ENCODE peak calls at places on chromosomes 6 and 20, in four cellular contexts. N is HepG2, Q is H1, Z is K562. S is an unnamed sample.
A peak's percentile ranks its signal among the peaks of the same experiment; 100 is the strongest.

GRCh38 chr6:24931752-24932691 is 3.7 kb downstream of the RIPOR2 start:
- DNase-seq in Q (no peak), N (no peak), Z (no peak), S (peak; percentile 61)

GRCh38 chr6:157037165-157037564 is 260.0 kb downstream of the ARID1B start:
- DNase-seq in N (no peak), Z (no peak), Q (no peak), S (no peak)

GRCh38 chr6:37134622-37135191 is 35.2 kb upstream of the PIM1 start:
- DNase-seq in Z (no peak), Q (no peak), N (no peak), S (peak; percentile 92)

GRCh38 chr6:39926668-39927067 is 7.6 kb downstream of the MOCS1 start:
- DNase-seq in N (no peak), Q (no peak), Z (peak; percentile 22), S (no peak)

GRCh38 chr6:157982297-157982579 is 575 bp downstream of the SYNJ2 start:
- DNase-seq in Q (peak; percentile 76), Z (no peak), N (peak; percentile 62), S (peak; percentile 39)

GRCh38 chr6:165662041-165662491 is 975 bp downstream of the PDE10A start:
- DNase-seq in Q (no peak), Z (no peak), N (no peak), S (no peak)

GRCh38 chr20:64216036-64216435 is 39.5 kb upstream of the PCMTD2 start:
- DNase-seq in Q (no peak), Z (no peak), N (no peak), S (peak; percentile 18)

GRCh38 chr20:32040142-32040953 is 11.7 kb upstream of the HCK start:
- DNase-seq in Q (no peak), N (no peak), Z (no peak), S (no peak)

GRCh38 chr20:42688576-42688975 is 501.1 kb downstream of the PTPRT start:
- DNase-seq in Q (peak; percentile 57), Z (no peak), N (no peak), S (no peak)

GRCh38 chr6:168196385-168196860 is 117.4 kb upstream of the FRMD1 start:
- DNase-seq in N (peak; percentile 72), Q (no peak), Z (no peak), S (no peak)

GRCh38 chr20:61512475-61512874 is 260.4 kb downstream of the CDH4 start:
- DNase-seq in Z (no peak), Q (no peak), N (no peak), S (no peak)

GRCh38 chr6:113414511-113414910 is 442.6 kb upstream of the MARCKS start:
- DNase-seq in Q (no peak), N (peak; percentile 40), Z (no peak), S (peak; percentile 79)

GRCh38 chr6:37013516-37014491 is 8.3 kb downstream of the FGD2 start:
- DNase-seq in N (no peak), Z (no peak), Q (no peak), S (no peak)

GRCh38 chr6:115768469-115768868 is 292.2 kb downstream of the FRK start:
- DNase-seq in Z (no peak), N (no peak), Q (no peak), S (no peak)

GRCh38 chr6:115766745-115767462 is 293.8 kb downstream of the FRK start:
- DNase-seq in N (no peak), Q (no peak), Z (no peak), S (no peak)

GRCh38 chr6:115770851-115771250 is 289.8 kb downstream of the FRK start:
- DNase-seq in Q (no peak), N (no peak), Z (no peak), S (no peak)

GRCh38 chr6:115765966-115766365 is 294.7 kb downstream of the FRK start:
- DNase-seq in N (no peak), Z (no peak), Q (no peak), S (no peak)
- TF ChIP-seq JUN in N (no peak), Z (no peak), Q (no peak), S (no peak)

DNA sequence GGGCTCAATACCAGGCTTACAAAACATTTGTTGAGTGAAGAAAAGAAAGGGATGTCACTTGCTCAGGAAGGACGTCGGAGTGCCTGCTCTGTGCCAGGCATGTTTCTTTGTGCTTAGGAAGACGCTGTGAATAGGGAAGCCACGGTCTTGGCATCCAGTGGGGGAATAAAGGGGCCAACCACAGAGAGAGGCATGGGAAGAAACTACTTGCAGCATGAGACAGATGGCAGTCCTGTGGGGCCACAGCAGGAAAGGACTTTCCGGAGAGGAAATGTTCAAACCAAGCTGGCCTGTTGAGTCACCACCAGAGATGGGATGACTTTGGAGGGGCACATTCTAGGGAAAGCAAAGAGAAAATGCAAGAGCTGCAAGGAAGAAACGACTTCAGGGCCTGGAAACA is 173.2 kb downstream of the CDH26 start:
- DNase-seq in N (no peak), Q (peak; percentile 19), Z (no peak), S (no peak)
- H3K9ac ChIP-seq in N (no peak overlapping the region), Q (no peak overlapping the region), Z (no peak overlapping the region), S (no peak overlapping the region)

GRCh38 chr6:85690071-85690470 is 47.4 kb upstream of the SYNCRIP start:
- DNase-seq in N (no peak), Z (no peak), Q (no peak), S (no peak)
- H2AFZ ChIP-seq in N (no peak overlapping the region), Z (no peak overlapping the region), Q (no peak overlapping the region), S (no peak overlapping the region)

DNA sequence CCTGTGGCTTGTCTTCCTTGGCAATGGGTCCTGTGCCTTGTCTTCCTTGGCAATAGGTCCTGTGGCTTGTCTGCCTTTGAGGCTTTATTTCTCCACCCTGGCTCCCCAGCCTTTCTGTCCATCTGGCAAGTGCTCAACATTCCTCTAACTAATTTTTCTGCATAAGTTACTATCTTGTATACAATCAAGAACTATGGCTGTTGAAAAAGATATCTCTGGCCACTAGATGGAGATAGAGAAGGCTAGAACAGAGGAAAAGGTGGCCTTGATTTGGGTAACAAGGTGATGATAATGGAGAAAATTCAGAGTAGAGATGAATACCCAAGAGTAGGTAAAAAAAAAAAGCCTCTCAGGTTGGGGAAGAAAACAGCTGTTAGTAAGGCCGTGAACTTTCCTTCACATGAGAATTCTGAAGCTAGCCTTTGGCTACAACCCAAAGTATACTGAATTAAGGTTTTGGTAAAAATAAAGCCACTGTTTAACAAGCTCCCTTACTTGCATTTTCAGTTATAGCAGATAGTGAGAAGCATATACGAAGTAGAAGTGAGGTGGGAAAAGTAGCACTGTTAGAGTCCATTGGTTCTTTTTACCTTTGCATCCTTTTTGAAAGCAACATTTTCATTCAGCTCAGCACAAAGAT is 505.0 kb downstream of the DOK5 start:
- DNase-seq in Q (no peak), N (no peak), Z (no peak), S (no peak)
- TF ChIP-seq JUN in Q (no peak), N (no peak), Z (no peak), S (no peak)

GRCh38 chr6:136921936-136922679 is at the start of gene SLC35D3:
- DNase-seq in Q (peak; percentile 73), Z (no peak), N (no peak), S (peak; percentile 14)
- H3K9ac ChIP-seq in Q (peak within 1 kb of the TSS; percentile 71), Z (no peak within 1 kb of the TSS), N (no peak within 1 kb of the TSS), S (peak within 1 kb of the TSS; percentile 9)

GRCh38 chr6:31736768-31737314 is 511 bp upstream of the CLIC1 start:
- DNase-seq in N (peak; percentile 33), Q (no peak), Z (no peak), S (no peak)

GRCh38 chr6:31734247-31734702 is 2.1 kb downstream of the CLIC1 start:
- DNase-seq in Q (no peak), N (no peak), Z (no peak), S (no peak)

GRCh38 chr6:31734703-31735500 is 1.4 kb downstream of the CLIC1 start:
- DNase-seq in Z (peak; percentile 86), N (peak; percentile 65), Q (peak; percentile 74), S (peak; percentile 71)

GRCh38 chr6:31737315-31738047 is 1.2 kb upstream of the CLIC1 start:
- DNase-seq in N (peak; percentile 99), Q (peak; percentile 49), Z (no peak), S (peak; percentile 69)

DNA sequence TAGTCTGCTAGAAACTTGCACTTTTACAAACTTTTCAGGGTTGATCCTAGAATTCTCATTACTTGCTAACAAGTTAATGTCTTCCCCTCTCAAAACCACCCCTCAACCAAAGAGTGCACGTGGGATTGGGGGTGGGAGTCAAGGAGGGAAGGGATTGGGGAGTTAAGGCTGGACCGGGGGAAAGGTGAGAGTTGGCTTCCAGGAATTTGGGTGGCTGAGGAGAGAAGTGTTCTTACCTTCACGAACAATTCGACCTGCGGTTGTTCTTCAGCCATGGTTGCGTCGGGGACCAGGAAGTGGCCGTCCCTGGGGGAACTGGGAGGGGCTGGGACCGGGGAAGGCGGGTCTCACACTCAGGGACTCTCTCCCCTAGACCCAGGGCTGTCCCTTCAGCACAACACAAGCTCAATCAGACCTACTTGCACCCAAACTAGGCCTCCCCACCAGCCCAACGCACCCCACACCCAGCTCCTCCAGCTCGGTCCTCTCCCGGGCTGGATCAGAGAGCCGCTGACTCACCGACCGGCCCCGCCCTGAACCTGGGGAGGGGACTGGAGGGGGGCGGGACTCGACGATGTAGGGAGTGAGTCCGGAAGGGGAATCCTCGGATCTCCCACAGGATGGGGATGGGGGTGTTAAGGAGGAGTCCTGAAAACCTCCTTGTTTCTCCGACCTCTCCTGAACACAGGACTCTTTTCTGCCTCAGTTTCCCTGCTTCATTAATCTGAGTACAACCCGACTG is at the start of gene CLIC1:
- DNase-seq in N (peak; percentile 88), Q (peak; percentile 86), Z (peak; percentile 97), S (peak; percentile 82)
- H2AFZ ChIP-seq in N (no peak within 1 kb of the TSS), Q (no peak within 1 kb of the TSS), Z (peak within 1 kb of the TSS; percentile 73), S (peak within 1 kb of the TSS; percentile 8)

GRCh38 chr6:33198159-33198852 is 2.2 kb downstream of the RXRB start:
- DNase-seq in Q (no peak), N (peak; percentile 94), Z (no peak), S (no peak)

GRCh38 chr6:33198853-33199436 is 1.5 kb downstream of the RXRB start:
- DNase-seq in Q (no peak), N (no peak), Z (peak; percentile 63), S (no peak)

GRCh38 chr6:33200234-33201146 is at the start of the genes RXRB and SLC39A7:
- DNase-seq in Z (peak; percentile 89), N (peak; percentile 100), Q (peak; percentile 95), S (peak; percentile 100)

GRCh38 chr6:33201147-33201545 is 479 bp downstream of the SLC39A7 start:
- DNase-seq in Q (no peak), Z (peak; percentile 71), N (peak; percentile 50), S (no peak)

DNA sequence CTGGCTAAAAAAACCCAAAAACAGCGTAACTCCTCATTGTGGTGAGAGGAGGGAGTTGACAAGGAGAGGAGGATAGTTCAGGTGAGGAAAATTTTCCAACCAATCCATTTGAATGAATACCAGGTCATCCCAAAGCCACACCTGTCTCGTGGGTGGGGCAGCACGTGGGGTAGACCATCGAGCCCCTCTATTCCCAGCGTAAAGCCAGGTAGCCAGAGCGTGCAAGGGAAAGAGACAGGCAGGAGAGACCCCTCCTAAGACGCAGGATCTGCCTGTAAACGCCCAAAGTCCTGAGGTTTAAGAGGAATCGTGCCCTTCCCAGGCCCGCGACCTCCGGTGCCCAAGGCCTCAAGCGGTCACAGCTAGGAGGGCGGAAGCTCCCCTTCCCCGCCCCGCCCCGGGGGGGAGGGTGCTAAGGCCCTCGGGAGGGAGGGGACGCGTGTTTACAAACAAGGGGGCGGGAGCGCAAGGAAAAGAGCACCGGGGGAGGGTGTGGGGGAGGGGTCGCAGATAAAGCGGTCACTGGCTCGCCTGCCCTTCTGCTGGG is 705 bp downstream of the RXRB start:
- DNase-seq in Z (peak; percentile 97), N (peak; percentile 88), Q (no peak), S (peak; percentile 53)
- TF ChIP-seq JUN in Z (no peak), N (peak; percentile 14), Q (no peak), S (no peak)